ENCODE peak calls at places on chromosomes 12 and 14, in six cellular contexts. C is K562, L is GM12878, T is HepG2, W is SK-N-SH, E is H1. X is an unnamed sample.

GRCh38 chr12:13091831-13092230 is 11.6 kb downstream of the GSG1 start:
- DNase-seq in W (no peak), C (no peak), L (no peak), E (no peak), T (no peak), X (no peak)

GRCh38 chr12:112595415-112595814 is 176.7 kb downstream of the PTPN11 start:
- DNase-seq in E (no peak), L (no peak), C (no peak), T (no peak), W (no peak), X (no peak)

GRCh38 chr12:46391630-46392029 is 19.1 kb upstream of the SLC38A2 start:
- DNase-seq in W (no peak), C (no peak), L (no peak), T (no peak), E (no peak), X (no peak)

GRCh38 chr14:34837801-34838322 is 37.3 kb downstream of the BAZ1A start:
- DNase-seq in W (no peak), T (peak; percentile 99), C (no peak), L (no peak), E (no peak), X (no peak)

GRCh38 chr12:93322784-93323183 is 54.9 kb upstream of the NUDT4 start:
- DNase-seq in T (no peak), L (no peak), E (no peak), C (no peak), W (no peak), X (no peak)

GRCh38 chr12:67774983-67775587 is 126.5 kb downstream of the DYRK2 start:
- DNase-seq in C (no peak), L (no peak), T (no peak), E (no peak), W (no peak), X (no peak)

GRCh38 chr12:96044017-96044985 is 8.9 kb upstream of the LTA4H start:
- DNase-seq in E (no peak), W (no peak), L (no peak), C (no peak), T (no peak), X (no peak)

GRCh38 chr12:92879698-92880322 is 49.3 kb downstream of the EEA1 start:
- DNase-seq in T (no peak), C (peak; percentile 53), W (no peak), L (no peak), E (no peak), X (no peak)

GRCh38 chr12:2959508-2960431 is 573 bp downstream of the TEAD4 start:
- DNase-seq in T (peak; percentile 21), L (no peak), C (peak; percentile 61), E (no peak), W (peak; percentile 88), X (no peak)

GRCh38 chr14:23895480-23895879 is 58.1 kb upstream of the DHRS4 start:
- DNase-seq in E (no peak), W (peak; percentile 26), T (peak; percentile 42), L (no peak), C (no peak), X (no peak)

GRCh38 chr12:132144115-132145071 is at the start of the genes DDX51 and NOC4L:
- DNase-seq in C (peak; percentile 92), L (peak; percentile 78), T (peak; percentile 81), W (peak; percentile 99), E (peak; percentile 79), X (peak; percentile 92)

GRCh38 chr14:24395609-24396580 is 2.9 kb upstream of the NYNRIN start:
- DNase-seq in E (no peak), C (no peak), W (no peak), T (no peak), L (no peak), X (peak; percentile 84)

GRCh38 chr12:6034596-6034995 is 89.5 kb upstream of the ANO2 start:
- DNase-seq in L (no peak), C (no peak), T (no peak), W (no peak), E (no peak), X (no peak)

GRCh38 chr12:122646568-122647220 is 56.5 kb downstream of the HCAR2 start:
- DNase-seq in C (no peak), L (peak; percentile 90), W (no peak), T (no peak), E (no peak), X (peak; percentile 95)

GRCh38 chr12:38162013-38162412 is 154.6 kb upstream of the ALG10B start:
- DNase-seq in E (no peak), W (no peak), T (no peak), C (no peak), L (no peak), X (no peak)

GRCh38 chr12:72272731-72273498 is 745 bp downstream of the TRHDE start:
- DNase-seq in T (no peak), L (no peak), E (no peak), W (peak; percentile 41), C (no peak), X (no peak)

GRCh38 chr12:97573901-97574300 is 111.3 kb downstream of the RMST start:
- DNase-seq in T (no peak), E (no peak), W (no peak), L (no peak), C (no peak), X (no peak)

GRCh38 chr12:17266856-17267255 is 660.9 kb upstream of the LMO3 start:
- DNase-seq in W (no peak), C (no peak), L (no peak), E (no peak), T (no peak), X (no peak)

DNA sequence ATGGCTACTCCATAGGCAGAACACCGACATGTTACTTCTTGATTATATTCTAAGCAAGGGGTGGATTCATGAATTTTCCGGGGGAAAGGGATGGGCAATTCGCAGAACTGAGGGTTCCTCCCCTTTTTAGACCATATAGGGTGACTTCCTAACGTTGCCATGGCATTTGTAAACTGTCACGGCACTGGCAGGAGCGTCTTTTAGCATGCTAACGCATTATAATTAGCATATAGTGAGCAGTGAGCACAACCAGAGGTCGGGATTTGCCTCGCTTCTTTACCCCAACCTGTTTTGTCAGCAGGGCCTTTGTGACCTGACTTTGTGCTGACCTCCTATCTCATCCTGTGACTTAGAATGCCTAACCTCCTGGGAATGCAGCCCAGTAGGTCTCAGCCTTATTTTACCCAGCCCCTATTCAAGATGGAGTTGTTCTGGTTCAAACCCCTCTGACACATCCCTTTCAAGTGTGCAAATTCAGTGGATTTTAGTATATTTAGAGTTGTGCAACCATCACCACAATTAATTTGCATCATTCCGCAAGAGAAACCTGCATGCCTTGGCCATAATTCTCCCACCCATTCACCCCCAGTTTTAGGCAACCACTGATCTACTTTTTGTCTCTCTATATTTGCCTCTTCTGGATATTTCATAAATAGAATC is 27.4 kb downstream of the PALS1 start:
- DNase-seq in E (peak; percentile 79), W (no peak), C (no peak), L (no peak), T (no peak), X (no peak)
- TF ChIP-seq GABPA in E (no peak), W (no peak), C (no peak), L (no peak), T (no peak), X (no peak)

GRCh38 chr12:47881041-47881440 is 23.8 kb downstream of the VDR start:
- DNase-seq in T (no peak), L (no peak), E (no peak), C (no peak), W (no peak), X (no peak)
- TF ChIP-seq GABPA in T (no peak), L (no peak), E (no peak), C (no peak), W (no peak), X (no peak)

GRCh38 chr12:23921099-23921846 is 28.2 kb downstream of the SOX5 start:
- DNase-seq in E (no peak), T (no peak), C (no peak), L (no peak), W (no peak), X (no peak)
- TF ChIP-seq GABPA in E (no peak), T (no peak), C (no peak), L (no peak), W (no peak), X (no peak)

GRCh38 chr12:109130755-109131521 is 14.6 kb downstream of the ACACB start:
- DNase-seq in C (no peak), L (no peak), W (peak; percentile 27), T (no peak), E (no peak), X (no peak)
- TF ChIP-seq GABPA in C (no peak), L (no peak), W (no peak), T (no peak), E (no peak), X (no peak)

GRCh38 chr14:103522649-103523582 is at the start of gene CKB:
- DNase-seq in T (no peak), C (peak; percentile 73), W (peak; percentile 95), L (no peak), E (no peak), X (no peak)

GRCh38 chr14:103520269-103520656 is 2.4 kb downstream of the CKB start:
- DNase-seq in C (no peak), L (no peak), E (no peak), T (no peak), W (peak; percentile 36), X (no peak)

GRCh38 chr14:103520657-103521437 is 1.8 kb downstream of the CKB start:
- DNase-seq in W (peak; percentile 92), L (no peak), T (no peak), C (peak; percentile 76), E (no peak), X (peak; percentile 64)

GRCh38 chr14:103522028-103522581 is 525 bp downstream of the CKB start:
- DNase-seq in T (no peak), C (peak; percentile 63), W (peak; percentile 91), E (no peak), L (no peak), X (no peak)

GRCh38 chr14:103521438-103521961 is 1.1 kb downstream of the CKB start:
- DNase-seq in E (no peak), T (no peak), C (peak; percentile 63), W (peak; percentile 78), L (no peak), X (no peak)
- TF ChIP-seq GABPA in E (no peak), T (no peak), C (peak; percentile 16), W (no peak), L (no peak), X (no peak)

X was measured in HL-60.